ENCODE peak calls at places on chromosomes 4 and X, in eight cellular contexts. Z is lower lobe of right lung; L is H9; H is pancreas; I is psoas muscle; E is fibroblast of lung; C is CD4-positive, alpha-beta T cell; Y is PC-3. Q is an unnamed sample.

GRCh38 chr4:157076578-157076947 is 613 bp downstream of the GLRB start:
- DNase-seq in Z (no peak), L (peak; percentile 46), H (peak; percentile 69), I (no peak), E (no peak), C (no peak), Y (peak; percentile 12), Q (no peak)

GRCh38 chrX:138519296-138519695 is 192.2 kb downstream of the FGF13 start:
- DNase-seq in Z (no peak), L (no peak), H (no peak), I (no peak), E (peak; percentile 17), C (no peak), Y (no peak), Q (no peak)

GRCh38 chrX:7614616-7615015 is 228.4 kb upstream of the VCX start:
- DNase-seq in Z (no peak), L (no peak), H (no peak), I (no peak), E (no peak), C (no peak), Y (no peak), Q (no peak)

GRCh38 chr4:868421-868820 is 42.5 kb upstream of the CPLX1 start:
- DNase-seq in Z (no peak), L (no peak), H (no peak), I (no peak), E (no peak), C (no peak), Y (no peak), Q (no peak)

GRCh38 chr4:151173751-151174325 is 74.4 kb downstream of the RPS3A start:
- DNase-seq in Z (no peak), L (no peak), H (no peak), I (peak; percentile 55), E (peak; percentile 8), C (no peak), Y (no peak), Q (no peak)

GRCh38 chrX:151183912-151184565 is 7.7 kb downstream of the GPR50 start:
- DNase-seq in Z (no peak), L (peak; percentile 45), H (no peak), I (no peak), E (no peak), C (no peak), Y (no peak), Q (no peak)

GRCh38 chr4:24137963-24138601 is 248.2 kb upstream of the PPARGC1A start:
- DNase-seq in Z (no peak), L (no peak), H (no peak), I (no peak), E (no peak), C (no peak), Y (no peak), Q (no peak)

GRCh38 chrX:15116900-15117299 is 153.0 kb downstream of the ASB9 start:
- DNase-seq in Z (no peak), L (no peak), H (no peak), I (no peak), E (no peak), C (no peak), Y (no peak), Q (no peak)

GRCh38 chrX:153988493-153988892 is 15.9 kb downstream of the TMEM187 start:
- DNase-seq in Z (no peak), L (no peak), H (no peak), I (no peak), E (no peak), C (no peak), Y (no peak), Q (no peak)

GRCh38 chr4:100189820-100190642 is at the start of gene DDIT4L:
- DNase-seq in Z (peak; percentile 53), L (peak; percentile 84), H (peak; percentile 76), I (peak; percentile 84), E (peak; percentile 35), C (no peak), Y (no peak), Q (no peak)

GRCh38 chr4:139725236-139725635 is 59.6 kb downstream of the MGST2 start:
- DNase-seq in Z (no peak), L (no peak), H (no peak), I (no peak), E (no peak), C (no peak), Y (no peak), Q (no peak)

GRCh38 chrX:119655125-119655524 is 37.8 kb downstream of the SEPTIN6 start:
- DNase-seq in Z (no peak), L (no peak), H (no peak), I (no peak), E (peak; percentile 90), C (peak; percentile 48), Y (peak; percentile 21), Q (peak; percentile 27)

GRCh38 chr4:146202665-146203064 is 11.7 kb upstream of the REELD1 start:
- DNase-seq in Z (no peak), L (no peak), H (no peak), I (no peak), E (no peak), C (no peak), Y (no peak), Q (no peak)

GRCh38 chr4:104938624-104939023 is 208.1 kb upstream of the TET2 start:
- DNase-seq in Z (no peak), L (no peak), H (no peak), I (no peak), E (no peak), C (no peak), Y (no peak), Q (no peak)

GRCh38 chr4:41024556-41025491 is 189.5 kb downstream of the APBB2 start:
- DNase-seq in Z (no peak), L (no peak), H (no peak), I (no peak), E (peak; percentile 65), C (no peak), Y (no peak), Q (no peak)

GRCh38 chr4:41026971-41027370 is 187.4 kb downstream of the APBB2 start:
- DNase-seq in Z (no peak), L (no peak), H (no peak), I (no peak), E (no peak), C (no peak), Y (no peak), Q (no peak)

GRCh38 chr4:41029098-41029497 is 185.2 kb downstream of the APBB2 start:
- DNase-seq in Z (no peak), L (no peak), H (no peak), I (no peak), E (no peak), C (no peak), Y (no peak), Q (no peak)

GRCh38 chr4:41028392-41029076 is 185.8 kb downstream of the APBB2 start:
- DNase-seq in Z (no peak), L (no peak), H (no peak), I (no peak), E (peak; percentile 61), C (no peak), Y (no peak), Q (no peak)

DNA sequence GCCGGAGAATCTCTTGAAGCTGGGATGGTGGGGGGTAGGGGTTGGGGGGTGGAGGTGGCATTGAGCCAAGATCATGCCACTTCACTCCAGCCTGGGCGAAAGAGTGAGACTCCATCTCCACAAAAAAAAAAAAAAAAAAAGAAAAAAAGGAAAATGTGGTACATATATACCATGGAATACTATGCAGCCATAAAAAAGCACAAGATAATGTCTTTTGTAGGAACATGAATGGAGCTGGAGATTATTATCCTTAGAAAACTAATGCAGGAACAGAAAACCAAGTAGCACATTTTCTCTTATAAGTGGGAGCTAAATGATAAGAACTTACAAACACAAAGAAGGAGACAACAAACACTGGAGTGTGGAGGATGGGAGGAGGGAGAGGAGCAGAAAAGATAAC is 188.5 kb downstream of the APBB2 start:
- DNase-seq in Z (no peak), L (no peak), H (no peak), I (no peak), E (no peak), C (no peak), Y (no peak), Q (no peak)
- H3K27ac ChIP-seq in Z (no peak overlapping the region), L (no peak overlapping the region), H (no peak overlapping the region), I (no peak overlapping the region), E (no peak overlapping the region), C (no peak overlapping the region), Y (no peak overlapping the region), Q (no peak overlapping the region)

DNA sequence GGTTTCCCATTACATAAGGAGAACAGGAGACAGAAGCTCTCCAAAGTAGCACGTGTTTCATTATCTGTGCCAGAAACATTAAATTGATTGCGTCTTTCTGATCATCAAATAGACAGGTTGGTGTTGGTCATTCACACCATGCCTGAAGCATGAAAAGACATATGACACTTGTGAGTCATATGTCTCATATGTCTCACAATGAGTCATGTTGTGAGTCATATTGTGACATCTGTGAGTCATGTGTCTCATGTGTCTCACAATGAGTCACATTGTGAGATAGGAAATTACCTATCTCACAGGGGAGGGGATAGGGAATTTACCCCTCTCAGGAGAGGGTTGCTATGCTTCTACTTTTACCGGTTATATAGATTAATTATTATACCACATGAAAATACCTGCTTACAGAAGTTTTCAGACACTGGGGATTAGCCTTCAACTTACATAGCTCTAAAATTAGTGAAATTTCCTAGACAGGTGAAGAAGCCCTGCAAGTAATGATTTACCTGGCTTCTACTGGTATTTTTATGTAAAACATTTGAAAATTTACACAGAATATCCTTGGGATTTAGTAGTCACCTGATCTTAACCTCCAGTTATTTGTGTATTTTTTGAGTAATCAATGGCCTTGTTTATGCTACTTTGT is 80.8 kb downstream of the NPFFR2 start:
- DNase-seq in Z (no peak), L (no peak), H (no peak), I (no peak), E (peak; percentile 87), C (no peak), Y (peak; percentile 99), Q (peak; percentile 94)
- H3K27ac ChIP-seq in Z (no peak overlapping the region), L (no peak overlapping the region), H (no peak overlapping the region), I (no peak overlapping the region), E (no peak overlapping the region), C (no peak overlapping the region), Y (peak overlapping the region; percentile 69), Q (peak overlapping the region; percentile 72)

GRCh38 chr4:87118421-87118820 is 102.0 kb downstream of the KLHL8 start:
- DNase-seq in Z (no peak), L (no peak), H (no peak), I (no peak), E (no peak), C (no peak), Y (no peak), Q (no peak)

GRCh38 chr4:87117730-87118075 is 102.7 kb downstream of the KLHL8 start:
- DNase-seq in Z (no peak), L (no peak), H (no peak), I (no peak), E (no peak), C (no peak), Y (no peak), Q (no peak)

GRCh38 chr4:87119965-87120364 is 100.5 kb downstream of the KLHL8 start:
- DNase-seq in Z (no peak), L (no peak), H (no peak), I (no peak), E (no peak), C (no peak), Y (no peak), Q (no peak)

GRCh38 chr4:87117051-87117729 is 103.2 kb downstream of the KLHL8 start:
- DNase-seq in Z (no peak), L (no peak), H (no peak), I (no peak), E (no peak), C (no peak), Y (no peak), Q (no peak)

GRCh38 chr4:87118826-87119225 is 101.6 kb downstream of the KLHL8 start:
- DNase-seq in Z (no peak), L (no peak), H (no peak), I (no peak), E (peak; percentile 89), C (no peak), Y (no peak), Q (no peak)
- H3K27ac ChIP-seq in Z (no peak overlapping the region), L (no peak overlapping the region), H (no peak overlapping the region), I (peak overlapping the region; percentile 87), E (peak overlapping the region; percentile 17), C (no peak overlapping the region), Y (no peak overlapping the region), Q (no peak overlapping the region)

GRCh38 chr4:113692809-113693411 is 68.6 kb downstream of the CAMK2D start:
- DNase-seq in Z (no peak), L (no peak), H (no peak), I (no peak), E (no peak), C (no peak), Y (peak; percentile 13), Q (no peak)
- H3K27ac ChIP-seq in Z (peak overlapping the region; percentile 24), L (no peak overlapping the region), H (no peak overlapping the region), I (peak overlapping the region; percentile 2), E (no peak overlapping the region), C (no peak overlapping the region), Y (no peak overlapping the region), Q (no peak overlapping the region)